ENCODE peak calls at places on chromosomes 6 and 20, in four cellular contexts. W is progenitor cell of endocrine pancreas, G is fibroblast of pulmonary artery, E is WTC11. H is an unnamed sample.

GRCh38 chr20:7765221-7765620 is 175.0 kb downstream of the HAO1 start:
- DNase-seq in W (no peak), G (no peak), E (no peak), H (no peak)

GRCh38 chr6:33962186-33962585 is 158.4 kb upstream of the MLN start:
- DNase-seq in W (no peak), G (no peak), E (no peak), H (peak; percentile 64)

GRCh38 chr20:37890643-37891042 is 12.3 kb upstream of the VSTM2L start:
- DNase-seq in W (no peak), G (no peak), E (no peak), H (no peak)

GRCh38 chr6:56770011-56770520 is 127.4 kb upstream of the DST start:
- DNase-seq in W (no peak), G (peak; percentile 37), E (no peak), H (no peak)

GRCh38 chr6:139888691-139889122 is 514.3 kb upstream of the CITED2 start:
- DNase-seq in W (no peak), G (peak; percentile 25), E (peak; percentile 18), H (no peak)

GRCh38 chr20:10639762-10640556 is 33.8 kb downstream of the JAG1 start:
- DNase-seq in W (no peak), G (no peak), E (no peak), H (no peak)

GRCh38 chr20:47667531-47668312 is 117.6 kb downstream of the SULF2 start:
- DNase-seq in W (no peak), G (no peak), E (no peak), H (no peak)

GRCh38 chr6:89034586-89035251 is 45.8 kb upstream of the PNRC1 start:
- DNase-seq in W (no peak), G (peak; percentile 97), E (no peak), H (peak; percentile 99)

GRCh38 chr6:165536911-165537310 is 126.1 kb downstream of the PDE10A start:
- DNase-seq in W (no peak), G (no peak), E (no peak), H (no peak)

GRCh38 chr20:23530937-23531567 is 37.2 kb downstream of the CST9L start:
- DNase-seq in W (no peak), G (no peak), E (no peak), H (no peak)

GRCh38 chr6:159203304-159204005 is 34.3 kb downstream of the FNDC1 start:
- DNase-seq in W (no peak), G (peak; percentile 95), E (no peak), H (peak; percentile 75)

GRCh38 chr6:160116411-160116810 is 5.2 kb upstream of the SLC22A1 start:
- DNase-seq in W (no peak), G (no peak), E (no peak), H (no peak)

GRCh38 chr20:50587291-50587961 is 77.2 kb downstream of the PTPN1 start:
- DNase-seq in W (no peak), G (no peak), E (no peak), H (peak; percentile 94)

GRCh38 chr6:31356946-31357466 is at the start of gene HLA-B:
- DNase-seq in W (no peak), G (peak; percentile 86), E (no peak), H (peak; percentile 85)

DNA sequence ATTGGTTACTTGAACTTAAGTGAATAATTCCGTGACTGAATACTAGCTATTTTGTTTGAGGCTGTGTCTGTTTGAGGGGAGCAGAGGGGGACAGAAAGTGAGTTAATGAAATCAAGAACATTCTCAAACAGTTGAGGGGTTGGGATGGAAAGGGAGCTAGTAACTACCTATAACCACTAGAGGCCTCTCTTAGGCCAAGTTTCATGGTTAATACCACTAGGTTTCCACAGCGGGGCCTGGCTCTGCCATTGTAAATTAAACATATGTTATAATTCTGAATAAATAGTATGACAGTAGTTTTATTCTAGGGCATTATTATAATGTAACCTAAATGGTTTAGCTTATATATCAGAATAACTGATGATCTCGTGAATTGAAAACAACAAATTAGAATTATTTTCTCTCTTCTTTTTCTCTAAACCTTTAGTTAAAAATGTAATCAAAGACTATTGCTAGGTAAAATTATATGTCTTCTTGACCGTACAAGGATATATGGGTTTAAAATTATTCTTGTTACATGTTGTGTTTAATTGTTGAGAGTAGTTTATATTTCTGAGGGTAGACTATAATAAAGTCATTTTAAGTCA is 108.1 kb downstream of the BCKDHB start:
- DNase-seq in W (no peak), G (peak; percentile 79), E (no peak), H (peak; percentile 69)
- TF ChIP-seq CTCF in W (peak; percentile 80), G (peak; percentile 88), E (peak; percentile 43), H (peak; percentile 85)

GRCh38 chr6:116102856-116103255 is 2.2 kb downstream of the NT5DC1 start:
- DNase-seq in W (no peak), G (no peak), E (no peak), H (no peak)
- TF ChIP-seq CTCF in W (no peak), G (no peak), E (no peak), H (no peak)

DNA sequence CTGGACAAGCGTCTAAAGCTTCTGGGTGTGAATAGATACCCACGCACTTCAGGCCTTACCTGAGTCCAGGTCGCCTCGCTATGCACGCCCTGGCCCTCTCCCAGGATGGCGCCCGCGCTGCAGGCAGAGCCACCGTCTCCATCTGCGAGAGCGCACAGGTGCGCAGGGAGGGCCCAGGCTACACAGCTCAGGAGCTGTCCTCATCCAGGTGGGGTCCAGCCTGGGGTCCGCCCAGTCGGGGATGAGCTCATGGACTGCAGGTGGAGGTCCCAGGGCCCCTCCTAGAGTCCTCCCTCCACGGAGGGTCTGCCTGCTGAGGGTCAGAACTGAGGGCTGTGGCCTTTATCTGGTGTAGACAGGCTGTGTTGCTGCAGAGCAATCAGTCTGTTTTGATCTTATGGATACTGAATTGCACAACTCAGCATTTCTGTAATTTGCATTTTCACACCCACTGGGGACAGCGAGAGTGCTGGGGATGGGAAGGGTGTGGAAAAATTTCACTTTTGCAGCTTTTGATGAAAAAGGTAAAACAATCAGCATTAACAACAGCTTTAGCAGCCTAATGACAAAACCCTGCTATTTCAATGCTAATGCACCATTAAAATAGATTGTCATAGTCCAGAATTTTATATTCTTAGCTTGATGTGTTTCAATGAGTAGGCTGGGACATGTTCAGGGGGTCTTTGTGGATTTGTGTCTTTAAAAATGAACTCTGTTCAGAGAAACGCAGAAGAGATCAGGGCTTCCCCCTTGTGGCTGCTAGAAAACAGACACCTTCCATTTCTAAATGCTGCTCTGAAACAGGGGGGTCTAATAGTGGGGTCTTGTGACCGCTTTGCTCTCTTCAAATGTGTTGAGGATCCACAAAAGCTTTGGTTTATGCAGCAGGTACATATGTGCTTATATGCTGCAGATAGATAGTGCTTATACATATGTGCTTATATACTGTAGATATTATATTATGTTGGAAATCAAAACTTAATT is 77.8 kb upstream of the PHACTR3 start:
- DNase-seq in W (no peak), G (peak; percentile 8), E (peak; percentile 23), H (no peak)
- TF ChIP-seq CTCF in W (peak; percentile 59), G (peak; percentile 40), E (no peak), H (peak; percentile 32)

GRCh38 chr20:39676857-39677351 is 714.8 kb downstream of the DHX35 start:
- DNase-seq in W (no peak), G (peak; percentile 8), E (no peak), H (peak; percentile 47)
- TF ChIP-seq CTCF in W (peak; percentile 24), G (peak; percentile 19), E (no peak), H (peak; percentile 50)

GRCh38 chr6:15274696-15275387 is 29.0 kb downstream of the JARID2 start:
- DNase-seq in W (no peak), G (peak; percentile 53), E (no peak), H (peak; percentile 37)
- TF ChIP-seq CTCF in W (no peak), G (peak; percentile 31), E (no peak), H (no peak)

GRCh38 chr6:84733889-84734288 is 30.5 kb downstream of the TBX18 start:
- DNase-seq in W (no peak), G (no peak), E (no peak), H (no peak)

GRCh38 chr6:84731901-84732300 is 32.5 kb downstream of the TBX18 start:
- DNase-seq in W (no peak), G (peak; percentile 39), E (no peak), H (no peak)

GRCh38 chr6:84728602-84729001 is 35.8 kb downstream of the TBX18 start:
- DNase-seq in W (no peak), G (peak; percentile 60), E (no peak), H (peak; percentile 54)
- TF ChIP-seq CTCF in W (peak; percentile 53), G (peak; percentile 54), E (peak; percentile 53), H (peak; percentile 41)

GRCh38 chr6:13920584-13920983 is 4.2 kb upstream of the RNF182 start:
- DNase-seq in W (no peak), G (no peak), E (no peak), H (no peak)
- TF ChIP-seq CTCF in W (no peak), G (no peak), E (no peak), H (no peak)

GRCh38 chr6:6798430-6798829 is 209.9 kb downstream of the LY86 start:
- DNase-seq in W (no peak), G (no peak), E (no peak), H (no peak)
- TF ChIP-seq CTCF in W (no peak), G (no peak), E (no peak), H (no peak)

GRCh38 chr6:144778773-144779531 is 493.8 kb downstream of the UTRN start:
- DNase-seq in W (no peak), G (no peak), E (no peak), H (peak; percentile 17)
- TF ChIP-seq CTCF in W (peak; percentile 12), G (peak; percentile 19), E (no peak), H (no peak)